ENCODE peak calls at places on chromosome 17, in five cellular contexts. N is PC-9; K is stimulated activated CD4-positive, alpha-beta T cell treated with anti-CD3 and anti-CD28 coated beads, TNF-alpha, amount 100 ng/mL, for 1 hour; P is suprapubic skin; A is keratinocyte. E is an unnamed sample.

GRCh38 chr17:43779145-43780125 is 658 bp upstream of the DUSP3 start:
- DNase-seq in N (no peak), K (no peak), P (no peak), A (no peak), E (no peak)

GRCh38 chr17:31525801-31526549 is 134.5 kb downstream of the RAB11FIP4 start:
- DNase-seq in N (no peak), K (no peak), P (no peak), A (no peak), E (no peak)

GRCh38 chr17:2058521-2059124 is 3.7 kb downstream of the HIC1 start:
- DNase-seq in N (no peak), K (peak; percentile 59), P (peak; percentile 88), A (no peak), E (no peak)

GRCh38 chr17:34153988-34154387 is 101.1 kb upstream of the CCL2 start:
- DNase-seq in N (no peak), K (no peak), P (no peak), A (no peak), E (no peak)

GRCh38 chr17:1485311-1485747 is 7.2 kb downstream of the MYO1C start:
- DNase-seq in N (peak; percentile 68), K (no peak), P (no peak), A (no peak), E (no peak)

GRCh38 chr17:70797166-70797565 is 627.8 kb downstream of the KCNJ2 start:
- DNase-seq in N (no peak), K (no peak), P (no peak), A (no peak), E (no peak)

GRCh38 chr17:42438600-42439567 is 15.8 kb upstream of the CAVIN1 start:
- DNase-seq in N (no peak), K (no peak), P (peak; percentile 63), A (no peak), E (no peak)

GRCh38 chr17:81931557-81932332 is 4.2 kb upstream of the MAFG start:
- DNase-seq in N (no peak), K (no peak), P (no peak), A (no peak), E (no peak)

GRCh38 chr17:59558953-59559352 is 6.5 kb upstream of the DHX40 start:
- DNase-seq in N (no peak), K (no peak), P (no peak), A (no peak), E (no peak)

GRCh38 chr17:50141750-50142119 is 8.7 kb downstream of the PPP1R9B start:
- DNase-seq in N (no peak), K (no peak), P (no peak), A (no peak), E (no peak)

GRCh38 chr17:74840500-74840899 is 19.2 kb downstream of the GRIN2C start:
- DNase-seq in N (no peak), K (no peak), P (no peak), A (no peak), E (no peak)